ENCODE peak calls at places on chromosomes 11 and 22, in nine cellular contexts. Z, V, S, E, R, P, C, W and M are unnamed samples.
A peak's percentile ranks its signal among the peaks of the same experiment; 100 is the strongest.

GRCh38 chr11:17921620-17922473 is 91.0 kb downstream of the SERGEF start:
- DNase-seq in C (no peak), E (no peak), R (no peak), V (no peak), Z (no peak), W (peak; percentile 51), P (no peak), S (no peak), M (no peak)

GRCh38 chr11:108643974-108644373 is 20.9 kb upstream of the DDX10 start:
- DNase-seq in C (no peak), R (no peak), S (no peak), Z (no peak), V (no peak), E (no peak), W (no peak), P (no peak), M (no peak)

GRCh38 chr11:63536669-63537292 is at the start of gene PLAAT4:
- DNase-seq in E (no peak), Z (no peak), C (no peak), V (no peak), S (no peak), P (peak; percentile 60), R (peak; percentile 32), W (peak; percentile 88), M (peak; percentile 48)

GRCh38 chr11:534592-535518 is 521 bp downstream of the HRAS start:
- DNase-seq in P (no peak), R (no peak), E (peak; percentile 44), Z (peak; percentile 30), W (peak; percentile 88), V (peak; percentile 40), S (no peak), C (no peak), M (peak; percentile 32)

GRCh38 chr11:16603890-16604783 is 134.3 kb upstream of the C11orf58 start:
- DNase-seq in S (no peak), E (peak; percentile 62), R (no peak), Z (no peak), V (no peak), P (no peak), W (peak; percentile 78), C (no peak), M (no peak)

GRCh38 chr22:50190182-50190951 is 4.7 kb downstream of the TRABD start:
- DNase-seq in W (no peak), P (peak; percentile 17), E (peak; percentile 81), R (peak; percentile 75), C (peak; percentile 59), Z (peak; percentile 49), V (peak; percentile 89), S (peak; percentile 74), M (peak; percentile 90)

GRCh38 chr11:73189723-73190556 is 28.1 kb upstream of the P2RY2 start:
- DNase-seq in P (peak; percentile 17), S (no peak), C (no peak), R (no peak), W (no peak), V (no peak), Z (no peak), E (no peak), M (no peak)

GRCh38 chr11:46345881-46346484 is 1.3 kb upstream of the DGKZ start:
- DNase-seq in Z (no peak), V (no peak), C (no peak), S (no peak), R (no peak), W (no peak), E (no peak), P (no peak), M (peak; percentile 57)

GRCh38 chr11:6315811-6316425 is 4.4 kb downstream of the CAVIN3 start:
- DNase-seq in S (peak; percentile 58), Z (peak; percentile 30), V (no peak), C (no peak), E (peak; percentile 91), R (peak; percentile 14), W (peak; percentile 90), P (peak; percentile 18), M (no peak)

GRCh38 chr11:119166368-119167076 is 2.0 kb upstream of the NLRX1 start:
- DNase-seq in S (peak; percentile 66), Z (no peak), V (no peak), W (peak; percentile 43), R (no peak), P (no peak), C (no peak), E (no peak), M (no peak)

GRCh38 chr22:37735054-37735453 is 38.2 kb downstream of the TRIOBP start:
- DNase-seq in C (no peak), Z (no peak), E (peak; percentile 76), W (peak; percentile 93), V (peak; percentile 17), S (peak; percentile 67), P (no peak), R (no peak), M (no peak)

GRCh38 chr22:40979871-40980270 is 28.7 kb downstream of the RBX1 start:
- DNase-seq in E (no peak), C (no peak), R (no peak), S (no peak), V (no peak), Z (no peak), W (peak; percentile 63), P (no peak), M (no peak)

GRCh38 chr11:120956710-120957500 is 67.0 kb upstream of the TBCEL start:
- DNase-seq in V (no peak), C (no peak), E (peak; percentile 82), W (no peak), R (no peak), S (no peak), Z (no peak), P (no peak), M (no peak)

GRCh38 chr22:30889996-30890480 is 78.5 kb downstream of the MORC2 start:
- DNase-seq in E (no peak), C (no peak), Z (no peak), P (no peak), R (no peak), S (no peak), W (peak; percentile 39), V (no peak), M (no peak)

GRCh38 chr22:21707677-21708076 is 27.9 kb downstream of the YPEL1 start:
- DNase-seq in P (peak; percentile 44), C (no peak), Z (peak; percentile 61), V (no peak), S (no peak), E (no peak), W (no peak), R (no peak), M (no peak)

GRCh38 chr11:65498042-65498726 is 661 bp upstream of the MALAT1 start:
- DNase-seq in S (peak; percentile 82), C (peak; percentile 33), V (peak; percentile 75), Z (peak; percentile 43), W (peak; percentile 85), P (peak; percentile 73), E (peak; percentile 72), R (peak; percentile 39), M (peak; percentile 85)